ENCODE peak calls at places on chromosomes 7 and 10, in nine cellular contexts. One of them, this sample, is unnamed.

GRCh38 chr10:116809528-116810500 is 39.5 kb upstream of the ENO4 start:
- DNase-seq in glomerular endothelial cell: no peak
- DNase-seq in SW 1271: no peak
- DNase-seq in ureter: no peak
- DNase-seq in foreskin fibroblast: no peak
- DNase-seq in bronchial epithelial cell: peak; percentile 42
- DNase-seq in stimulated activated CD4-positive, alpha-beta T cell treated with anti-CD3 and anti-CD28 coated beads, Interleukin-2, amount 100 ng/mL, for 48 hours: no peak
- DNase-seq in kidney: no peak
- DNase-seq in activated naive CD4-positive, alpha-beta T cell treated with anti-CD3 and anti-CD28 coated beads, Interleukin-2, amount 10 ng/mL, durations not matched to agents 7 days and 5 days: no peak
- DNase-seq in this sample: peak; percentile 48

GRCh38 chr10:5317547-5318107 is 47.1 kb upstream of the UCN3 start:
- DNase-seq in glomerular endothelial cell: no peak
- DNase-seq in SW 1271: peak; percentile 16
- DNase-seq in ureter: peak; percentile 54
- DNase-seq in foreskin fibroblast: no peak
- DNase-seq in bronchial epithelial cell: peak; percentile 97
- DNase-seq in stimulated activated CD4-positive, alpha-beta T cell treated with anti-CD3 and anti-CD28 coated beads, Interleukin-2, amount 100 ng/mL, for 48 hours: peak; percentile 61
- DNase-seq in kidney: no peak
- DNase-seq in activated naive CD4-positive, alpha-beta T cell treated with anti-CD3 and anti-CD28 coated beads, Interleukin-2, amount 10 ng/mL, durations not matched to agents 7 days and 5 days: peak; percentile 78
- DNase-seq in this sample: peak; percentile 76

GRCh38 chr7:51606601-51607154 is 290.1 kb upstream of the COBL start:
- DNase-seq in glomerular endothelial cell: no peak
- DNase-seq in SW 1271: no peak
- DNase-seq in ureter: no peak
- DNase-seq in foreskin fibroblast: no peak
- DNase-seq in bronchial epithelial cell: no peak
- DNase-seq in stimulated activated CD4-positive, alpha-beta T cell treated with anti-CD3 and anti-CD28 coated beads, Interleukin-2, amount 100 ng/mL, for 48 hours: no peak
- DNase-seq in kidney: no peak
- DNase-seq in activated naive CD4-positive, alpha-beta T cell treated with anti-CD3 and anti-CD28 coated beads, Interleukin-2, amount 10 ng/mL, durations not matched to agents 7 days and 5 days: no peak
- DNase-seq in this sample: no peak

GRCh38 chr7:114155106-114155765 is 236.4 kb upstream of the PPP1R3A start:
- DNase-seq in glomerular endothelial cell: no peak
- DNase-seq in SW 1271: no peak
- DNase-seq in ureter: no peak
- DNase-seq in foreskin fibroblast: no peak
- DNase-seq in bronchial epithelial cell: no peak
- DNase-seq in stimulated activated CD4-positive, alpha-beta T cell treated with anti-CD3 and anti-CD28 coated beads, Interleukin-2, amount 100 ng/mL, for 48 hours: no peak
- DNase-seq in kidney: no peak
- DNase-seq in activated naive CD4-positive, alpha-beta T cell treated with anti-CD3 and anti-CD28 coated beads, Interleukin-2, amount 10 ng/mL, durations not matched to agents 7 days and 5 days: no peak
- DNase-seq in this sample: no peak

GRCh38 chr7:139043823-139044812 is 8.3 kb upstream of the ZC3HAV1L start:
- DNase-seq in glomerular endothelial cell: no peak
- DNase-seq in SW 1271: no peak
- DNase-seq in ureter: no peak
- DNase-seq in foreskin fibroblast: no peak
- DNase-seq in bronchial epithelial cell: peak; percentile 51
- DNase-seq in stimulated activated CD4-positive, alpha-beta T cell treated with anti-CD3 and anti-CD28 coated beads, Interleukin-2, amount 100 ng/mL, for 48 hours: peak; percentile 55
- DNase-seq in kidney: peak; percentile 73
- DNase-seq in activated naive CD4-positive, alpha-beta T cell treated with anti-CD3 and anti-CD28 coated beads, Interleukin-2, amount 10 ng/mL, durations not matched to agents 7 days and 5 days: peak; percentile 76
- DNase-seq in this sample: peak; percentile 58

GRCh38 chr10:110497438-110498086 is at the start of gene DUSP5:
- DNase-seq in glomerular endothelial cell: no peak
- DNase-seq in SW 1271: peak; percentile 82
- DNase-seq in ureter: peak; percentile 94
- DNase-seq in foreskin fibroblast: peak; percentile 95
- DNase-seq in bronchial epithelial cell: peak; percentile 81
- DNase-seq in stimulated activated CD4-positive, alpha-beta T cell treated with anti-CD3 and anti-CD28 coated beads, Interleukin-2, amount 100 ng/mL, for 48 hours: peak; percentile 97
- DNase-seq in kidney: peak; percentile 98
- DNase-seq in activated naive CD4-positive, alpha-beta T cell treated with anti-CD3 and anti-CD28 coated beads, Interleukin-2, amount 10 ng/mL, durations not matched to agents 7 days and 5 days: peak; percentile 94
- DNase-seq in this sample: peak; percentile 93

GRCh38 chr10:43901302-43901701 is 252.6 kb upstream of the ZNF32 start:
- DNase-seq in glomerular endothelial cell: no peak
- DNase-seq in SW 1271: no peak
- DNase-seq in ureter: no peak
- DNase-seq in foreskin fibroblast: peak; percentile 24
- DNase-seq in bronchial epithelial cell: no peak
- DNase-seq in stimulated activated CD4-positive, alpha-beta T cell treated with anti-CD3 and anti-CD28 coated beads, Interleukin-2, amount 100 ng/mL, for 48 hours: no peak
- DNase-seq in kidney: no peak
- DNase-seq in activated naive CD4-positive, alpha-beta T cell treated with anti-CD3 and anti-CD28 coated beads, Interleukin-2, amount 10 ng/mL, durations not matched to agents 7 days and 5 days: no peak
- DNase-seq in this sample: no peak

GRCh38 chr7:152335900-152336571 is 99.8 kb downstream of the KMT2C start:
- DNase-seq in glomerular endothelial cell: no peak
- DNase-seq in SW 1271: no peak
- DNase-seq in ureter: no peak
- DNase-seq in foreskin fibroblast: no peak
- DNase-seq in bronchial epithelial cell: no peak
- DNase-seq in stimulated activated CD4-positive, alpha-beta T cell treated with anti-CD3 and anti-CD28 coated beads, Interleukin-2, amount 100 ng/mL, for 48 hours: no peak
- DNase-seq in kidney: no peak
- DNase-seq in activated naive CD4-positive, alpha-beta T cell treated with anti-CD3 and anti-CD28 coated beads, Interleukin-2, amount 10 ng/mL, durations not matched to agents 7 days and 5 days: no peak
- DNase-seq in this sample: no peak

GRCh38 chr7:68629-69028 is 123.7 kb upstream of the FAM20C start:
- DNase-seq in glomerular endothelial cell: no peak
- DNase-seq in SW 1271: no peak
- DNase-seq in ureter: no peak
- DNase-seq in foreskin fibroblast: no peak
- DNase-seq in bronchial epithelial cell: no peak
- DNase-seq in stimulated activated CD4-positive, alpha-beta T cell treated with anti-CD3 and anti-CD28 coated beads, Interleukin-2, amount 100 ng/mL, for 48 hours: no peak
- DNase-seq in kidney: peak; percentile 66
- DNase-seq in activated naive CD4-positive, alpha-beta T cell treated with anti-CD3 and anti-CD28 coated beads, Interleukin-2, amount 10 ng/mL, durations not matched to agents 7 days and 5 days: no peak
- DNase-seq in this sample: no peak

GRCh38 chr10:72831696-72832355 is 61.7 kb upstream of the OIT3 start:
- DNase-seq in glomerular endothelial cell: no peak
- DNase-seq in SW 1271: no peak
- DNase-seq in ureter: no peak
- DNase-seq in foreskin fibroblast: no peak
- DNase-seq in bronchial epithelial cell: peak; percentile 39
- DNase-seq in stimulated activated CD4-positive, alpha-beta T cell treated with anti-CD3 and anti-CD28 coated beads, Interleukin-2, amount 100 ng/mL, for 48 hours: no peak
- DNase-seq in kidney: no peak
- DNase-seq in activated naive CD4-positive, alpha-beta T cell treated with anti-CD3 and anti-CD28 coated beads, Interleukin-2, amount 10 ng/mL, durations not matched to agents 7 days and 5 days: no peak
- DNase-seq in this sample: no peak

GRCh38 chr10:127059314-127059713 is 137.1 kb downstream of the INSYN2A start:
- DNase-seq in glomerular endothelial cell: no peak
- DNase-seq in SW 1271: no peak
- DNase-seq in ureter: no peak
- DNase-seq in foreskin fibroblast: no peak
- DNase-seq in bronchial epithelial cell: no peak
- DNase-seq in stimulated activated CD4-positive, alpha-beta T cell treated with anti-CD3 and anti-CD28 coated beads, Interleukin-2, amount 100 ng/mL, for 48 hours: no peak
- DNase-seq in kidney: no peak
- DNase-seq in activated naive CD4-positive, alpha-beta T cell treated with anti-CD3 and anti-CD28 coated beads, Interleukin-2, amount 10 ng/mL, durations not matched to agents 7 days and 5 days: no peak
- DNase-seq in this sample: no peak